ENCODE peak calls at places on chromosomes 16 and 17, in five cellular contexts. Z is sigmoid colon; I is CD8-positive, alpha-beta memory T cell; X is cardiac muscle cell; T is A549. S is an unnamed sample.

GRCh38 chr17:8163978-8164814 is 1.4 kb upstream of the VAMP2 start:
- DNase-seq in Z (peak; percentile 92), I (peak; percentile 76), X (peak; percentile 50), T (peak; percentile 48), S (peak; percentile 69)

GRCh38 chr17:41930009-41930832 is at the start of gene ODAD4:
- DNase-seq in Z (peak; percentile 99), I (peak; percentile 96), X (peak; percentile 99), T (peak; percentile 99), S (peak; percentile 96)

GRCh38 chr16:81335669-81336068 is 20.9 kb downstream of the GAN start:
- DNase-seq in Z (no peak), I (no peak), X (no peak), T (no peak), S (no peak)

GRCh38 chr17:42675984-42676423 is 790 bp downstream of the PLEKHH3 start:
- DNase-seq in Z (peak; percentile 87), I (no peak), X (peak; percentile 60), T (peak; percentile 58), S (no peak)

GRCh38 chr17:39651908-39652634 is 13.1 kb upstream of the TCAP start:
- DNase-seq in Z (no peak), I (no peak), X (no peak), T (no peak), S (no peak)

GRCh38 chr17:73256220-73256619 is 5.5 kb downstream of the CPSF4L start:
- DNase-seq in Z (no peak), I (no peak), X (no peak), T (no peak), S (no peak)

GRCh38 chr17:17613708-17614114 is 22.2 kb upstream of the PEMT start:
- DNase-seq in Z (no peak), I (peak; percentile 14), X (peak; percentile 81), T (peak; percentile 77), S (no peak)

GRCh38 chr17:67993998-67994361 is 2.3 kb downstream of the C17orf58 start:
- DNase-seq in Z (no peak), I (no peak), X (peak; percentile 21), T (peak; percentile 57), S (no peak)

GRCh38 chr16:55053071-55053415 is 122.4 kb downstream of the IRX5 start:
- DNase-seq in Z (peak; percentile 19), I (no peak), X (no peak), T (no peak), S (no peak)

GRCh38 chr16:70556063-70556462 is 32.4 kb downstream of the SF3B3 start:
- DNase-seq in Z (no peak), I (no peak), X (no peak), T (no peak), S (no peak)
- H3K27ac ChIP-seq in Z (no peak overlapping the region), I (no peak overlapping the region), X (no peak overlapping the region), T (no peak overlapping the region), S (no peak overlapping the region)

GRCh38 chr17:58339775-58340622 is 11.4 kb upstream of the TSPOAP1 start:
- DNase-seq in Z (no peak), I (no peak), X (no peak), T (no peak), S (no peak)
- H3K27ac ChIP-seq in Z (peak overlapping the region; percentile 68), I (peak overlapping the region; percentile 96), X (peak overlapping the region; percentile 98), T (no peak overlapping the region), S (peak overlapping the region; percentile 14)

GRCh38 chr17:77641718-77642117 is 316.8 kb upstream of the TNRC6C start:
- DNase-seq in Z (no peak), I (no peak), X (no peak), T (no peak), S (no peak)

GRCh38 chr17:77638229-77638628 is 320.3 kb upstream of the TNRC6C start:
- DNase-seq in Z (no peak), I (no peak), X (no peak), T (no peak), S (no peak)

GRCh38 chr17:77640242-77640641 is 318.3 kb upstream of the TNRC6C start:
- DNase-seq in Z (no peak), I (no peak), X (no peak), T (no peak), S (no peak)

GRCh38 chr17:77637807-77638182 is 320.7 kb upstream of the TNRC6C start:
- DNase-seq in Z (no peak), I (no peak), X (no peak), T (no peak), S (peak; percentile 55)

DNA sequence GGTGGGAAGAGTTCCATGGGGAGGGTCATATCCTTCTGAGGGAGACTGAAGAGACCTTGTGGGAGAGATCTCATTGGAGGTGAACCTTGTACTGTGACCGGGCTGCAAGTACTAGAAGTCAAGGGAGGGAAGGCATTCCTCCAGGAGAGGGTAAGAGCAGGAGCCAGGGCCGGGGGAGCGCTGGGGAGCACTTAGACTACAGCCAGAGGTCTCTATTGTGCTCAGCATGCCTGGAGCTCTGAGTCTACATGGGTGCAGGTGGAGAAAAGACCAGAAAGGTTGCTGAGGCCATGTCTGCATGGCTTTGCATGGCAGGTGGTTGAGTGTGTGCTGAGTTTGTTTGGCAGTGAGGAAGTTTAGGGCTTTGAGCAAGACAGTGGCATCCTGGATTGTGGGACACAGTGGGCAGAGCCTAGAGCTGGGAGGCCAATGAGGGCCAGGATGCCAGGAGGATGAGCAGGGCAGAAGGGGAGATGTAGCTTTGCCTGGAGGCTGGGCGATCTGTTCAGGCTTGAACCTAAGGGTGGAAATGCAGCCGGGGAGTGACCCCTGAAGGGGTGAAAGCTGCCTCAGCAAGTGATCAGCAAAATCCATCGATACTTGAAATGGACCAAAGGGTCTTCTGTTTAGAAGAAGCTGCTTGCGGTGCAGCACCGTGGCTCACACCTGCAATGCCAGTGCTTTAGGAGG is 317.4 kb upstream of the TNRC6C start:
- DNase-seq in Z (no peak), I (no peak), X (no peak), T (no peak), S (no peak)
- H3K27ac ChIP-seq in Z (no peak overlapping the region), I (no peak overlapping the region), X (no peak overlapping the region), T (no peak overlapping the region), S (no peak overlapping the region)

GRCh38 chr16:89962754-89963498 is 14.4 kb downstream of the DEF8 start:
- DNase-seq in Z (no peak), I (no peak), X (no peak), T (no peak), S (no peak)

GRCh38 chr16:89961920-89962319 is 13.4 kb downstream of the DEF8 start:
- DNase-seq in Z (no peak), I (no peak), X (no peak), T (no peak), S (no peak)

GRCh38 chr16:89965447-89966225 is 17.1 kb downstream of the DEF8 start:
- DNase-seq in Z (no peak), I (no peak), X (no peak), T (no peak), S (no peak)

GRCh38 chr16:89960966-89961365 is 12.4 kb downstream of the DEF8 start:
- DNase-seq in Z (no peak), I (no peak), X (no peak), T (no peak), S (no peak)

GRCh38 chr16:89964201-89964600 is 15.6 kb downstream of the DEF8 start:
- DNase-seq in Z (no peak), I (no peak), X (no peak), T (no peak), S (no peak)
- H3K27ac ChIP-seq in Z (no peak overlapping the region), I (no peak overlapping the region), X (no peak overlapping the region), T (no peak overlapping the region), S (no peak overlapping the region)

GRCh38 chr16:14002416-14002815 is 68.7 kb upstream of the MRTFB start:
- DNase-seq in Z (no peak), I (no peak), X (no peak), T (no peak), S (no peak)

GRCh38 chr16:14001521-14001920 is 69.6 kb upstream of the MRTFB start:
- DNase-seq in Z (no peak), I (no peak), X (no peak), T (no peak), S (no peak)

GRCh38 chr16:14004031-14004718 is 66.9 kb upstream of the MRTFB start:
- DNase-seq in Z (no peak), I (no peak), X (no peak), T (no peak), S (no peak)

GRCh38 chr16:14004719-14005315 is 66.3 kb upstream of the MRTFB start:
- DNase-seq in Z (no peak), I (no peak), X (no peak), T (no peak), S (no peak)

GRCh38 chr16:14003119-14003570 is 68.0 kb upstream of the MRTFB start:
- DNase-seq in Z (peak; percentile 71), I (no peak), X (peak; percentile 76), T (no peak), S (peak; percentile 16)
- H3K27ac ChIP-seq in Z (peak overlapping the region; percentile 41), I (no peak overlapping the region), X (peak overlapping the region; percentile 27), T (peak overlapping the region; percentile 39), S (peak overlapping the region; percentile 81)

GRCh38 chr17:74443516-74444296 is 11.8 kb downstream of the GPRC5C start:
- DNase-seq in Z (no peak), I (no peak), X (no peak), T (no peak), S (no peak)
- H3K27ac ChIP-seq in Z (peak overlapping the region; percentile 59), I (peak overlapping the region; percentile 58), X (peak overlapping the region; percentile 94), T (peak overlapping the region; percentile 61), S (peak overlapping the region; percentile 76)

GRCh38 chr17:75323043-75323591 is 33.9 kb upstream of the SLC25A19 start:
- DNase-seq in Z (peak; percentile 92), I (peak; percentile 88), X (peak; percentile 93), T (peak; percentile 83), S (peak; percentile 22)
- H3K27ac ChIP-seq in Z (no peak overlapping the region), I (no peak overlapping the region), X (no peak overlapping the region), T (no peak overlapping the region), S (peak overlapping the region; percentile 3)

S was measured in caudate nucleus.